ENCODE peak calls at places on chromosomes 12 and 14, in nine cellular contexts. One of them, this sample, is unnamed.

GRCh38 chr12:64098709-64099354 is 123.3 kb downstream of the KICS2 start:
- DNase-seq in dorsolateral prefrontal cortex: no peak
- DNase-seq in neural progenitor cell: no peak
- DNase-seq in A549: no peak
- DNase-seq in AG09309: no peak
- DNase-seq in CD8-positive, alpha-beta T cell: no peak
- DNase-seq in IMR-90: peak
- DNase-seq in uterus: peak
- DNase-seq in left ventricle myocardium inferior: no peak
- DNase-seq in this sample: no peak

GRCh38 chr12:124684971-124685688 is 117.7 kb upstream of the NCOR2 start:
- DNase-seq in left ventricle myocardium inferior: no peak
- DNase-seq in uterus: peak
- DNase-seq in AG09309: no peak
- DNase-seq in neural progenitor cell: no peak
- DNase-seq in A549: no peak
- DNase-seq in IMR-90: peak
- DNase-seq in dorsolateral prefrontal cortex: no peak
- DNase-seq in CD8-positive, alpha-beta T cell: no peak
- DNase-seq in this sample: no peak

GRCh38 chr14:79056879-79057278 is 886.7 kb downstream of the NRXN3 start:
- DNase-seq in A549: no peak
- DNase-seq in uterus: no peak
- DNase-seq in left ventricle myocardium inferior: no peak
- DNase-seq in IMR-90: peak
- DNase-seq in AG09309: no peak
- DNase-seq in neural progenitor cell: no peak
- DNase-seq in dorsolateral prefrontal cortex: no peak
- DNase-seq in CD8-positive, alpha-beta T cell: no peak
- DNase-seq in this sample: no peak

GRCh38 chr14:23071244-23071974 is 14.1 kb upstream of the CDH24 start:
- DNase-seq in A549: peak
- DNase-seq in dorsolateral prefrontal cortex: peak
- DNase-seq in uterus: peak
- DNase-seq in neural progenitor cell: peak
- DNase-seq in CD8-positive, alpha-beta T cell: peak
- DNase-seq in IMR-90: peak
- DNase-seq in AG09309: peak
- DNase-seq in left ventricle myocardium inferior: peak
- DNase-seq in this sample: peak

GRCh38 chr12:113347892-113348291 is 10.5 kb upstream of the PLBD2 start:
- DNase-seq in IMR-90: no peak
- DNase-seq in neural progenitor cell: no peak
- DNase-seq in CD8-positive, alpha-beta T cell: no peak
- DNase-seq in uterus: no peak
- DNase-seq in left ventricle myocardium inferior: no peak
- DNase-seq in A549: no peak
- DNase-seq in AG09309: no peak
- DNase-seq in dorsolateral prefrontal cortex: no peak
- DNase-seq in this sample: no peak

GRCh38 chr14:51283402-51283825 is 43.4 kb downstream of the TMX1 start:
- DNase-seq in IMR-90: peak
- DNase-seq in A549: peak
- DNase-seq in neural progenitor cell: peak
- DNase-seq in uterus: no peak
- DNase-seq in left ventricle myocardium inferior: no peak
- DNase-seq in CD8-positive, alpha-beta T cell: no peak
- DNase-seq in dorsolateral prefrontal cortex: no peak
- DNase-seq in AG09309: peak
- DNase-seq in this sample: peak

GRCh38 chr12:123389560-123390351 is 5.8 kb downstream of the KMT5A start:
- DNase-seq in uterus: peak
- DNase-seq in A549: no peak
- DNase-seq in AG09309: no peak
- DNase-seq in neural progenitor cell: peak
- DNase-seq in left ventricle myocardium inferior: peak
- DNase-seq in IMR-90: no peak
- DNase-seq in dorsolateral prefrontal cortex: no peak
- DNase-seq in CD8-positive, alpha-beta T cell: peak
- DNase-seq in this sample: peak

GRCh38 chr14:50400461-50400860 is 3.8 kb upstream of the CDKL1 start:
- DNase-seq in CD8-positive, alpha-beta T cell: no peak
- DNase-seq in AG09309: no peak
- DNase-seq in uterus: no peak
- DNase-seq in A549: no peak
- DNase-seq in IMR-90: no peak
- DNase-seq in dorsolateral prefrontal cortex: no peak
- DNase-seq in left ventricle myocardium inferior: no peak
- DNase-seq in neural progenitor cell: no peak
- DNase-seq in this sample: no peak

GRCh38 chr12:125185311-125185739 is 120.1 kb downstream of the AACS start:
- DNase-seq in A549: no peak
- DNase-seq in left ventricle myocardium inferior: no peak
- DNase-seq in neural progenitor cell: peak
- DNase-seq in AG09309: no peak
- DNase-seq in CD8-positive, alpha-beta T cell: no peak
- DNase-seq in uterus: no peak
- DNase-seq in dorsolateral prefrontal cortex: peak
- DNase-seq in IMR-90: no peak
- DNase-seq in this sample: no peak

GRCh38 chr14:96407980-96408570 is 16.1 kb downstream of the AK7 start:
- DNase-seq in AG09309: no peak
- DNase-seq in IMR-90: no peak
- DNase-seq in CD8-positive, alpha-beta T cell: no peak
- DNase-seq in uterus: no peak
- DNase-seq in dorsolateral prefrontal cortex: no peak
- DNase-seq in left ventricle myocardium inferior: no peak
- DNase-seq in neural progenitor cell: no peak
- DNase-seq in A549: no peak
- DNase-seq in this sample: no peak

GRCh38 chr14:80584638-80585505 is 356.7 kb downstream of the CEP128 start:
- DNase-seq in uterus: no peak
- DNase-seq in left ventricle myocardium inferior: no peak
- DNase-seq in A549: peak
- DNase-seq in IMR-90: peak
- DNase-seq in CD8-positive, alpha-beta T cell: no peak
- DNase-seq in neural progenitor cell: no peak
- DNase-seq in AG09309: no peak
- DNase-seq in dorsolateral prefrontal cortex: no peak
- DNase-seq in this sample: peak

GRCh38 chr12:100443434-100443833 is 30.2 kb upstream of the NR1H4 start:
- DNase-seq in AG09309: no peak
- DNase-seq in left ventricle myocardium inferior: no peak
- DNase-seq in neural progenitor cell: no peak
- DNase-seq in CD8-positive, alpha-beta T cell: no peak
- DNase-seq in uterus: no peak
- DNase-seq in IMR-90: no peak
- DNase-seq in dorsolateral prefrontal cortex: no peak
- DNase-seq in A549: no peak
- DNase-seq in this sample: no peak

GRCh38 chr14:57712101-57712500 is 153.8 kb downstream of the SLC35F4 start:
- DNase-seq in dorsolateral prefrontal cortex: no peak
- DNase-seq in left ventricle myocardium inferior: no peak
- DNase-seq in neural progenitor cell: no peak
- DNase-seq in AG09309: no peak
- DNase-seq in IMR-90: no peak
- DNase-seq in uterus: no peak
- DNase-seq in A549: no peak
- DNase-seq in CD8-positive, alpha-beta T cell: no peak
- DNase-seq in this sample: no peak

GRCh38 chr12:91551927-91552326 is 369.3 kb upstream of the DCN start:
- DNase-seq in A549: no peak
- DNase-seq in left ventricle myocardium inferior: no peak
- DNase-seq in uterus: no peak
- DNase-seq in AG09309: no peak
- DNase-seq in CD8-positive, alpha-beta T cell: no peak
- DNase-seq in dorsolateral prefrontal cortex: no peak
- DNase-seq in IMR-90: no peak
- DNase-seq in neural progenitor cell: no peak
- DNase-seq in this sample: no peak

GRCh38 chr12:24505366-24506025 is 443.4 kb downstream of the BCAT1 start:
- DNase-seq in dorsolateral prefrontal cortex: no peak
- DNase-seq in A549: no peak
- DNase-seq in uterus: no peak
- DNase-seq in CD8-positive, alpha-beta T cell: no peak
- DNase-seq in left ventricle myocardium inferior: no peak
- DNase-seq in AG09309: no peak
- DNase-seq in IMR-90: no peak
- DNase-seq in neural progenitor cell: no peak
- DNase-seq in this sample: no peak

GRCh38 chr12:105275997-105276760 is 40.2 kb upstream of the APPL2 start:
- DNase-seq in uterus: no peak
- DNase-seq in dorsolateral prefrontal cortex: no peak
- DNase-seq in A549: no peak
- DNase-seq in left ventricle myocardium inferior: no peak
- DNase-seq in IMR-90: no peak
- DNase-seq in neural progenitor cell: no peak
- DNase-seq in CD8-positive, alpha-beta T cell: no peak
- DNase-seq in AG09309: no peak
- DNase-seq in this sample: no peak

GRCh38 chr14:61733972-61734371 is 28.2 kb upstream of the SNAPC1 start:
- DNase-seq in uterus: no peak
- DNase-seq in A549: no peak
- DNase-seq in left ventricle myocardium inferior: no peak
- DNase-seq in IMR-90: no peak
- DNase-seq in dorsolateral prefrontal cortex: no peak
- DNase-seq in AG09309: no peak
- DNase-seq in CD8-positive, alpha-beta T cell: no peak
- DNase-seq in neural progenitor cell: no peak
- DNase-seq in this sample: no peak
- TF ChIP-seq CTCF in uterus: no peak
- TF ChIP-seq CTCF in A549: no peak
- TF ChIP-seq CTCF in left ventricle myocardium inferior: no peak
- TF ChIP-seq CTCF in IMR-90: no peak
- TF ChIP-seq CTCF in dorsolateral prefrontal cortex: no peak
- TF ChIP-seq CTCF in AG09309: no peak
- TF ChIP-seq CTCF in CD8-positive, alpha-beta T cell: no peak
- TF ChIP-seq CTCF in neural progenitor cell: no peak
- TF ChIP-seq CTCF in this sample: no peak

GRCh38 chr14:61476737-61477410 is 155.5 kb downstream of the PRKCH start:
- DNase-seq in IMR-90: peak
- DNase-seq in AG09309: peak
- DNase-seq in A549: peak
- DNase-seq in neural progenitor cell: no peak
- DNase-seq in uterus: peak
- DNase-seq in left ventricle myocardium inferior: no peak
- DNase-seq in CD8-positive, alpha-beta T cell: peak
- DNase-seq in dorsolateral prefrontal cortex: no peak
- DNase-seq in this sample: no peak
- H3K4me3 ChIP-seq in IMR-90: peak
- H3K4me3 ChIP-seq in AG09309: no peak
- H3K4me3 ChIP-seq in A549: no peak
- H3K4me3 ChIP-seq in neural progenitor cell: no peak
- H3K4me3 ChIP-seq in uterus: no peak
- H3K4me3 ChIP-seq in left ventricle myocardium inferior: peak
- H3K4me3 ChIP-seq in CD8-positive, alpha-beta T cell: no peak
- H3K4me3 ChIP-seq in dorsolateral prefrontal cortex: no peak
- H3K4me3 ChIP-seq in this sample: no peak

DNA sequence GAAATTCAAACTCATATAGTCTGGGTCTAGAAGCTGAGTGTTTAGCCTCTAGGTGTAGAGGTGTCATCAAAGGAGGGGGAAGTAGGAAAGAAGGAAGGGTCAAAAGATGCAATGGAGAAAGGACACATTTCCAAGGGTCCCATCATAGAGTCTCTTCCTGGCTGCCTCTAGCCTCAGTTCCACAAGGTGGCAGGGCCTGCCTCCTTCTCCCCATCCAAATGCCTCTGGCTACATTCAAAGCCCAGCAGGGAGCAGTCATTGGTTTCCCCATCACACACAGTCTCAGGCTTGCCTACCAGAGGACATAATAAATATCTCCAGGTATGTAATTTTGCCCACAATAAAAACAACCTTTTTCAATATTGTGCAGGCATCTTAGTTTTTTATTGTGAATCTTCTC is 2.1 kb upstream of the CCT2 start:
- DNase-seq in dorsolateral prefrontal cortex: no peak
- DNase-seq in uterus: no peak
- DNase-seq in neural progenitor cell: peak
- DNase-seq in IMR-90: no peak
- DNase-seq in CD8-positive, alpha-beta T cell: no peak
- DNase-seq in A549: no peak
- DNase-seq in left ventricle myocardium inferior: no peak
- DNase-seq in AG09309: no peak
- DNase-seq in this sample: no peak
- TF ChIP-seq CTCF in dorsolateral prefrontal cortex: no peak
- TF ChIP-seq CTCF in uterus: no peak
- TF ChIP-seq CTCF in neural progenitor cell: peak
- TF ChIP-seq CTCF in IMR-90: no peak
- TF ChIP-seq CTCF in CD8-positive, alpha-beta T cell: no peak
- TF ChIP-seq CTCF in A549: no peak
- TF ChIP-seq CTCF in left ventricle myocardium inferior: no peak
- TF ChIP-seq CTCF in AG09309: peak
- TF ChIP-seq CTCF in this sample: no peak

GRCh38 chr12:70609203-70609602 is 28.0 kb downstream of the PTPRB start:
- DNase-seq in A549: no peak
- DNase-seq in AG09309: no peak
- DNase-seq in CD8-positive, alpha-beta T cell: no peak
- DNase-seq in IMR-90: no peak
- DNase-seq in dorsolateral prefrontal cortex: no peak
- DNase-seq in left ventricle myocardium inferior: no peak
- DNase-seq in neural progenitor cell: peak
- DNase-seq in uterus: no peak
- DNase-seq in this sample: no peak
- H3K4me3 ChIP-seq in A549: peak
- H3K4me3 ChIP-seq in AG09309: peak
- H3K4me3 ChIP-seq in CD8-positive, alpha-beta T cell: no peak
- H3K4me3 ChIP-seq in IMR-90: no peak
- H3K4me3 ChIP-seq in dorsolateral prefrontal cortex: peak
- H3K4me3 ChIP-seq in left ventricle myocardium inferior: peak
- H3K4me3 ChIP-seq in neural progenitor cell: peak
- H3K4me3 ChIP-seq in uterus: peak
- H3K4me3 ChIP-seq in this sample: peak

GRCh38 chr12:117210266-117210918 is 20.1 kb upstream of the FBXO21 start:
- DNase-seq in AG09309: no peak
- DNase-seq in neural progenitor cell: no peak
- DNase-seq in CD8-positive, alpha-beta T cell: no peak
- DNase-seq in IMR-90: no peak
- DNase-seq in A549: no peak
- DNase-seq in left ventricle myocardium inferior: no peak
- DNase-seq in dorsolateral prefrontal cortex: no peak
- DNase-seq in uterus: no peak
- DNase-seq in this sample: no peak

GRCh38 chr12:117212563-117213190 is 22.4 kb upstream of the FBXO21 start:
- DNase-seq in left ventricle myocardium inferior: peak
- DNase-seq in IMR-90: peak
- DNase-seq in neural progenitor cell: peak
- DNase-seq in CD8-positive, alpha-beta T cell: peak
- DNase-seq in uterus: peak
- DNase-seq in A549: peak
- DNase-seq in AG09309: peak
- DNase-seq in dorsolateral prefrontal cortex: peak
- DNase-seq in this sample: peak

GRCh38 chr12:117214797-117215196 is 24.5 kb upstream of the FBXO21 start:
- DNase-seq in A549: no peak
- DNase-seq in IMR-90: no peak
- DNase-seq in uterus: no peak
- DNase-seq in AG09309: no peak
- DNase-seq in left ventricle myocardium inferior: no peak
- DNase-seq in neural progenitor cell: no peak
- DNase-seq in dorsolateral prefrontal cortex: no peak
- DNase-seq in CD8-positive, alpha-beta T cell: no peak
- DNase-seq in this sample: no peak

GRCh38 chr12:117216686-117217085 is 26.4 kb upstream of the FBXO21 start:
- DNase-seq in left ventricle myocardium inferior: no peak
- DNase-seq in neural progenitor cell: no peak
- DNase-seq in IMR-90: no peak
- DNase-seq in uterus: no peak
- DNase-seq in AG09309: no peak
- DNase-seq in dorsolateral prefrontal cortex: no peak
- DNase-seq in CD8-positive, alpha-beta T cell: no peak
- DNase-seq in A549: no peak
- DNase-seq in this sample: no peak

GRCh38 chr12:117213295-117213808 is 23.1 kb upstream of the FBXO21 start:
- DNase-seq in CD8-positive, alpha-beta T cell: no peak
- DNase-seq in A549: no peak
- DNase-seq in IMR-90: no peak
- DNase-seq in AG09309: no peak
- DNase-seq in neural progenitor cell: no peak
- DNase-seq in uterus: no peak
- DNase-seq in left ventricle myocardium inferior: no peak
- DNase-seq in dorsolateral prefrontal cortex: no peak
- DNase-seq in this sample: no peak
- TF ChIP-seq CTCF in CD8-positive, alpha-beta T cell: no peak
- TF ChIP-seq CTCF in A549: no peak
- TF ChIP-seq CTCF in IMR-90: no peak
- TF ChIP-seq CTCF in AG09309: no peak
- TF ChIP-seq CTCF in neural progenitor cell: no peak
- TF ChIP-seq CTCF in uterus: no peak
- TF ChIP-seq CTCF in left ventricle myocardium inferior: no peak
- TF ChIP-seq CTCF in dorsolateral prefrontal cortex: no peak
- TF ChIP-seq CTCF in this sample: no peak

This sample was measured in LNCaP clone FGC.